ENCODE peak calls at places on chromosome 21, in ten cellular contexts. N is sciatic nerve; P is retinal pigment epithelial cell; K is GM06990; T is NCI-H526; U is hepatic stellate cell; Q is cardiac muscle cell; X is NCI-H460; Z is suprapubic skin; O is effector CD4-positive, alpha-beta T cell. E is an unnamed sample.

GRCh38 chr21:45379901-45380330 is 25.0 kb upstream of the COL18A1 start:
- DNase-seq in U (no peak), Z (no peak), N (peak; percentile 28), Q (no peak), K (no peak), X (no peak), P (no peak), O (no peak), T (no peak), E (no peak)

GRCh38 chr21:34834852-34835501 is 166.2 kb downstream of the CLIC6 start:
- DNase-seq in K (no peak), U (no peak), N (no peak), O (no peak), T (no peak), X (no peak), Q (no peak), P (no peak), Z (no peak), E (no peak)

GRCh38 chr21:39014751-39015150 is 168.5 kb downstream of the PSMG1 start:
- DNase-seq in Z (no peak), U (peak; percentile 87), T (no peak), P (peak; percentile 90), O (no peak), Q (no peak), K (no peak), N (no peak), X (no peak), E (peak; percentile 99)

GRCh38 chr21:42784276-42784675 is 95.1 kb downstream of the WDR4 start:
- DNase-seq in P (no peak), U (no peak), T (no peak), O (no peak), Q (no peak), N (peak; percentile 55), X (no peak), K (no peak), Z (no peak), E (no peak)

GRCh38 chr21:45699251-45699942 is 55.9 kb downstream of the PCBP3 start:
- DNase-seq in X (no peak), T (no peak), Z (no peak), O (no peak), N (no peak), Q (no peak), U (no peak), K (no peak), P (no peak), E (no peak)

GRCh38 chr21:36647279-36648093 is 51.4 kb upstream of the SIM2 start:
- DNase-seq in U (peak; percentile 59), Q (no peak), Z (no peak), O (no peak), K (no peak), N (no peak), P (peak; percentile 44), X (no peak), T (no peak), E (peak; percentile 61)

GRCh38 chr21:44834231-44834950 is 16.5 kb upstream of the SUMO3 start:
- DNase-seq in O (no peak), P (no peak), X (no peak), T (no peak), Q (no peak), Z (no peak), U (no peak), N (peak; percentile 40), K (no peak), E (no peak)

GRCh38 chr21:44255519-44255981 is 6.1 kb downstream of the DNMT3L start:
- DNase-seq in U (peak; percentile 39), P (no peak), Q (no peak), Z (peak; percentile 58), T (no peak), K (no peak), O (no peak), X (no peak), N (no peak), E (peak; percentile 50)

GRCh38 chr21:26941436-26941835 is 25.5 kb downstream of the ADAMTS5 start:
- DNase-seq in Q (no peak), K (no peak), X (no peak), O (no peak), Z (no peak), U (no peak), N (no peak), T (no peak), P (no peak), E (no peak)

GRCh38 chr21:33976082-33976979 is 60.7 kb upstream of the ATP5PO start:
- DNase-seq in O (peak; percentile 45), Q (peak; percentile 70), X (no peak), U (peak; percentile 86), K (peak; percentile 75), N (no peak), T (peak; percentile 29), Z (no peak), P (peak; percentile 83), E (peak; percentile 95)

GRCh38 chr21:39086547-39086946 is 96.7 kb downstream of the PSMG1 start:
- DNase-seq in T (no peak), Z (no peak), K (no peak), N (no peak), X (no peak), O (no peak), Q (no peak), P (no peak), U (no peak), E (no peak)

GRCh38 chr21:18951291-18952038 is 547.9 kb upstream of the TMPRSS15 start:
- DNase-seq in O (no peak), U (no peak), X (peak; percentile 38), Q (peak; percentile 82), Z (no peak), N (no peak), K (no peak), P (peak; percentile 27), T (peak; percentile 53), E (peak; percentile 15)